ENCODE peak calls at places on chromosomes 7 and 10, in five cellular contexts. Y is spleen, I is OCI-LY7, J is uterus, P is sigmoid colon. H is an unnamed sample.

GRCh38 chr10:131797626-131798025 is 103.2 kb upstream of the PPP2R2D start:
- DNase-seq in I (no peak), J (no peak), Y (no peak), P (peak), H (no peak)

GRCh38 chr10:70985824-70986336 is 97.5 kb upstream of the PCBD1 start:
- DNase-seq in P (no peak), I (no peak), J (no peak), Y (peak), H (no peak)

GRCh38 chr10:126617208-126617607 is 53.3 kb downstream of the C10orf90 start:
- DNase-seq in P (no peak), I (no peak), J (no peak), Y (no peak), H (no peak)

GRCh38 chr10:71431216-71431944 is 34.7 kb downstream of the CDH23 start:
- DNase-seq in P (no peak), I (no peak), J (no peak), Y (peak), H (no peak)

GRCh38 chr10:59227136-59227673 is 50.8 kb downstream of the PHYHIPL start:
- DNase-seq in P (no peak), J (no peak), I (no peak), Y (no peak), H (no peak)

GRCh38 chr7:120703585-120704240 is 154.2 kb downstream of the TSPAN12 start:
- DNase-seq in Y (no peak), P (no peak), I (no peak), J (no peak), H (no peak)

GRCh38 chr10:86779267-86780017 is 23.0 kb downstream of the BMPR1A start:
- DNase-seq in J (no peak), Y (no peak), P (no peak), I (no peak), H (no peak)

GRCh38 chr10:74032900-74033655 is 35.2 kb downstream of the VCL start:
- DNase-seq in Y (no peak), I (no peak), J (no peak), P (no peak), H (no peak)

GRCh38 chr10:112491144-112491543 is 44.1 kb downstream of the VTI1A start:
- DNase-seq in Y (no peak), J (no peak), P (no peak), I (no peak), H (no peak)

GRCh38 chr10:34434119-34434594 is 380.9 kb downstream of the PARD3 start:
- DNase-seq in I (no peak), P (no peak), Y (no peak), J (peak), H (no peak)

GRCh38 chr7:91299952-91300775 is 35.9 kb downstream of the FZD1 start:
- DNase-seq in I (no peak), Y (no peak), J (no peak), P (no peak), H (no peak)

GRCh38 chr7:605661-606450 is 86.2 kb upstream of the PDGFA start:
- DNase-seq in Y (peak), P (no peak), I (no peak), J (no peak), H (no peak)

GRCh38 chr10:125472037-125472607 is 210.8 kb downstream of the TEX36 start:
- DNase-seq in Y (no peak), P (no peak), I (no peak), J (no peak), H (no peak)

GRCh38 chr10:78579586-78579985 is 489.2 kb upstream of the ZMIZ1 start:
- DNase-seq in J (peak), Y (no peak), P (no peak), I (no peak), H (no peak)

GRCh38 chr10:3897156-3897555 is 112.1 kb upstream of the KLF6 start:
- DNase-seq in Y (no peak), P (no peak), J (no peak), I (no peak), H (no peak)

GRCh38 chr10:3958472-3958996 is 173.5 kb upstream of the KLF6 start:
- DNase-seq in J (no peak), P (no peak), Y (no peak), I (no peak), H (no peak)

GRCh38 chr10:1379601-1380000 is 323.4 kb downstream of the WDR37 start:
- DNase-seq in Y (no peak), P (peak), J (no peak), I (no peak), H (no peak)

GRCh38 chr7:15199482-15199881 is 296.9 kb upstream of the DGKB start:
- DNase-seq in I (no peak), P (no peak), J (no peak), Y (no peak), H (no peak)

GRCh38 chr10:97020452-97021400 is 165.0 kb downstream of the SLIT1 start:
- DNase-seq in Y (no peak), I (no peak), P (peak), J (peak), H (no peak)

GRCh38 chr7:154720016-154720415 is 282.9 kb downstream of the PAXIP1 start:
- DNase-seq in I (no peak), Y (no peak), P (no peak), J (no peak), H (no peak)

GRCh38 chr7:149871576-149871975 is 2.2 kb upstream of the ATP6V0E2 start:
- DNase-seq in Y (no peak), I (no peak), P (no peak), J (no peak), H (no peak)

GRCh38 chr7:95780665-95781064 is 8.3 kb downstream of the DYNC1I1 start:
- DNase-seq in P (no peak), J (no peak), Y (no peak), I (no peak), H (no peak)

GRCh38 chr7:121137580-121137979 is 149.1 kb downstream of the CPED1 start:
- DNase-seq in J (no peak), P (no peak), Y (no peak), I (no peak), H (no peak)

GRCh38 chr7:39356531-39356930 is 209.7 kb upstream of the YAE1 start:
- DNase-seq in I (no peak), Y (no peak), J (no peak), P (no peak), H (no peak)

GRCh38 chr7:69847921-69848612 is 249.8 kb downstream of the AUTS2 start:
- DNase-seq in J (no peak), Y (no peak), I (no peak), P (no peak), H (no peak)

GRCh38 chr7:18212788-18213187 is 185.1 kb upstream of the PRPS1L1 start:
- DNase-seq in Y (no peak), P (no peak), I (no peak), J (peak), H (no peak)

GRCh38 chr10:132417957-132418441 is 21.0 kb downstream of the PWWP2B start:
- DNase-seq in P (no peak), I (no peak), Y (peak), J (no peak), H (no peak)

GRCh38 chr7:90916319-90916718 is 320.2 kb downstream of the CDK14 start:
- DNase-seq in J (no peak), I (no peak), Y (no peak), P (no peak), H (no peak)

GRCh38 chr10:116053910-116054309 is 219.1 kb downstream of the GFRA1 start:
- DNase-seq in P (no peak), Y (no peak), I (no peak), J (no peak), H (no peak)

GRCh38 chr7:149450821-149451220 is 10.0 kb downstream of the ZNF777 start:
- DNase-seq in Y (peak), P (no peak), I (no peak), J (no peak), H (no peak)

GRCh38 chr10:109062371-109062770 is 860.9 kb downstream of the XPNPEP1 start:
- DNase-seq in Y (no peak), J (no peak), I (peak), P (no peak), H (no peak)

GRCh38 chr10:109855746-109856145 is 67.6 kb downstream of the XPNPEP1 start:
- DNase-seq in Y (no peak), J (no peak), P (no peak), I (no peak), H (no peak)

GRCh38 chr7:13778967-13779366 is 210.5 kb downstream of the ETV1 start:
- DNase-seq in P (no peak), Y (no peak), I (no peak), J (no peak), H (no peak)

GRCh38 chr10:49379596-49380410 is 16.1 kb downstream of the DRGX start:
- DNase-seq in P (no peak), Y (no peak), I (peak), J (no peak), H (no peak)

GRCh38 chr10:127262606-127263005 is 66.2 kb upstream of the INSYN2A start:
- DNase-seq in P (no peak), Y (no peak), J (no peak), I (no peak), H (no peak)

GRCh38 chr7:30893357-30893756 is 18.3 kb upstream of the AQP1 start:
- DNase-seq in P (no peak), I (no peak), Y (no peak), J (no peak), H (no peak)

GRCh38 chr7:106462365-106462859 is 177.6 kb upstream of the NAMPT start:
- DNase-seq in Y (no peak), I (peak), J (no peak), P (no peak), H (peak)

GRCh38 chr7:46450425-46450824 is 529.4 kb upstream of the IGFBP3 start:
- DNase-seq in P (no peak), I (no peak), Y (no peak), J (no peak), H (no peak)

GRCh38 chr10:97127960-97128850 is 57.6 kb downstream of the SLIT1 start:
- DNase-seq in J (no peak), Y (peak), I (no peak), P (peak), H (no peak)

DNA sequence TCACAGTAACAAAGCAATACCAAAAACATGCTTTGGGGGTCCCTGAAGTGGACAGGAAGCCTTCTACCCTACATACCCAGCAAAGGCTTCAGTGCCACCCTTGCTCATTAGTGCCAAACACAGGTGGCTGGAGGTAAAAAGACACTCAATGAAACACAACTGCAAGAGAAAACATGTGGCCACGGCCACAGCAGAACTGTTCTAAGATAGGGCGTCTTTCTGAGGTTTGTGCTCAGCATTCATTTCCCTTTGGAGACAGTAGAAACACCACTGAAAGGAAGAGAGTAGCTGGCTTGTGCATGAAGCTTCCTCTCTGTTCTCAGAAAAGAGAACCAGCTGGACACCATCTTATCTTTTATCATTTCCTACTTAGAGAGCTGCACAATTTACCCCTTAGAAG is 143.0 kb downstream of the PLXNA4 start:
- DNase-seq in Y (no peak), P (no peak), I (no peak), J (no peak), H (no peak)
- H3K4me3 ChIP-seq in Y (no peak), P (no peak), I (no peak), J (no peak), H (no peak)

GRCh38 chr7:24700446-24701044 is 56.7 kb downstream of the GSDME start:
- DNase-seq in Y (peak), I (no peak), J (no peak), P (no peak), H (no peak)
- H3K27ac ChIP-seq in Y (no peak), I (no peak), J (no peak), P (no peak), H (no peak)

GRCh38 chr10:14917827-14918226 is 36.1 kb downstream of the DCLRE1C start:
- DNase-seq in Y (no peak), P (no peak), I (no peak), J (no peak), H (no peak)
- H3K4me3 ChIP-seq in Y (no peak), P (no peak), I (no peak), J (no peak), H (no peak)

DNA sequence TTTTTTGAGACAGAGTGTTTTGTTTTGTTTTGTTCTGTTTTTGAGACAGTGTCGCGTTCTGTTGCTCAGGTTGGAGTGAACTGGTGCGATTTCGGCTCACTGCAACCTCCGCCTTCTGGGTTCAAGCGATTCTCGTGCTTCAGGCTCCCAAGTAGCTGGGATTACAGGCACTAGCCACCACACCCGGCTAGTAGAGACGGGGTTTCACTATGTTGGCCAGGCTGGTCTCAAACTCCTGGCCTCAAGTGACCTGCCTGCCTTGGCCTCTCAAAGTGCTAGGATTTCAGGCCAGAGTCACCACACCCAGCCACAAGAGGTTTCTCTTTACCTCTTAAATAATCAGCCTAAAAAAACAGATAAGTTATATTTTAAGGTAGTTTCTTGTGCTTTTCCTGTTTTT is 8.7 kb upstream of the ARHGAP12 start:
- DNase-seq in Y (no peak), J (no peak), P (no peak), I (no peak), H (no peak)
- H3K27ac ChIP-seq in Y (peak), J (no peak), P (no peak), I (no peak), H (no peak)

GRCh38 chr7:157961731-157962457 is 625.1 kb downstream of the DNAJB6 start:
- DNase-seq in P (no peak), Y (peak), J (no peak), I (no peak), H (no peak)
- H3K4me3 ChIP-seq in P (no peak), Y (no peak), J (no peak), I (no peak), H (no peak)

GRCh38 chr10:25747038-25747437 is 187.0 kb upstream of the MYO3A start:
- DNase-seq in J (no peak), Y (no peak), P (no peak), I (no peak), H (no peak)
- H3K27ac ChIP-seq in J (no peak), Y (no peak), P (no peak), I (no peak), H (no peak)

GRCh38 chr7:42931834-42932651 is at the start of the genes MRPL32 and PSMA2:
- DNase-seq in P (peak), Y (peak), I (peak), J (peak), H (peak)

GRCh38 chr7:42930889-42931288 is 1.1 kb downstream of the PSMA2 start:
- DNase-seq in J (no peak), Y (no peak), P (no peak), I (no peak), H (no peak)

GRCh38 chr7:42931447-42931833 is 534 bp downstream of the PSMA2 start:
- DNase-seq in J (no peak), P (no peak), I (peak), Y (no peak), H (peak)

GRCh38 chr7:42928754-42929153 is 3.2 kb downstream of the PSMA2 start:
- DNase-seq in J (no peak), I (no peak), P (no peak), Y (no peak), H (no peak)

DNA sequence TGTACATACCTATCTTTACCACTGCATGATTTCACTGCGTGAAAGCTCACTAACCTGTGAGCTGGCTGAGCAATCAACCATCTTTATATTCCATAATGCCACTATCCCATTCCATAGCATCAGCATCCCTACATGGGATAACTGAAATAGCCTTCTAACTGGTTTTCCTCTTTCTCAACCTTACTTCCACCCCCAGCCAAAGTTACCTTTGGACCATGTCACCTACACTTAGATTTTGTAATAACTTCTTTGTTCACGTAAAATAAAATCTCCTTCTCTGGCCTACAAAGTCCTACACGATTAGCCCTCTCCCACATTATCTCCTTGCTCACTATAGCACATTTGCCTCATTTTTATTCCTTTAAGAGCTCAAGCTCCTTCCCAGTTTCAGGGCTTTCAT is 2.5 kb downstream of the PSMA2 start:
- DNase-seq in J (no peak), P (no peak), I (no peak), Y (no peak), H (no peak)
- H3K4me3 ChIP-seq in J (no peak), P (no peak), I (peak), Y (no peak), H (peak)

GRCh38 chr7:28889290-28889689 is 68.8 kb downstream of the TRIL start:
- DNase-seq in Y (no peak), J (no peak), I (no peak), P (no peak), H (no peak)
- H3K27ac ChIP-seq in Y (no peak), J (no peak), I (no peak), P (no peak), H (no peak)

DNA sequence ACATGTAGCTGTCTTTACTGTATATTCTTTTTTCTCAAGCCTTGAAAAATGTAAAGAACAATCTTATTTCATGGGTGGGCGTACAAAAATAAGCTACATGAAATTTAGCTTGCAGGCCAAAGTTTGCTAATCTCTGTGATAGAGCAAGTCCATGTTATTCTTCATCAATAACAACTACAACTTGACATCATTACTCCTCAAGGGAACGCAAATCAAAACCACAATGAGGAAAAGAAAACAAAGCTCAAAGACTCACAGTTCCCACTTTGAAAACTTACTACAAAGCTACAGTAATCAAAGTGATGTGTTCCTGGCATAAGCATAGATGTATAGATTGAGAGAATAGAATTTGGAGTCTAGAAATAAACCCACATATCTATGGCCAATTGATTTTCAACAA is 62.5 kb downstream of the GNA12 start:
- DNase-seq in I (no peak), P (no peak), J (no peak), Y (no peak), H (no peak)
- H3K4me3 ChIP-seq in I (no peak), P (no peak), J (no peak), Y (no peak), H (no peak)

H was measured in CD4-positive, CD25-positive, alpha-beta regulatory T cell.